ENCODE peak calls at places on chromosomes 2 and 18, in nine cellular contexts. C is PC-3; M is activated effector memory CD4-positive, alpha-beta T cell treated with anti-CD3 and anti-CD28 coated beads, Interleukin-2, amount 50 U/mL, for 16 hours; F is right cardiac atrium; D is ascending aorta; Z is stimulated activated CD8-positive, alpha-beta memory T cell treated with anti-CD3 and anti-CD28 coated beads, Interleukin-2, amount 100 ng/mL, for 1 hour; B is iris pigment epithelial cell; R is activated CD4-positive, alpha-beta T cell treated with anti-CD3 and anti-CD28 coated beads for 24 hours; V is natural killer cell. I is an unnamed sample.

GRCh38 chr2:67342394-67342793 is 54.7 kb upstream of the ETAA1 start:
- DNase-seq in C (no peak), M (no peak), F (no peak), D (no peak), Z (no peak), B (no peak), R (no peak), V (no peak), I (no peak)

GRCh38 chr2:145484443-145485086 is 964.6 kb upstream of the ZEB2 start:
- DNase-seq in C (peak), M (no peak), F (no peak), D (no peak), Z (no peak), B (peak), R (no peak), V (no peak), I (no peak)

GRCh38 chr2:219851801-219852481 is 224.5 kb downstream of the SLC4A3 start:
- DNase-seq in C (peak), M (no peak), F (no peak), D (no peak), Z (no peak), B (peak), R (no peak), V (no peak), I (no peak)

GRCh38 chr18:65091737-65092329 is 659.0 kb upstream of the CDH7 start:
- DNase-seq in C (peak), M (no peak), F (no peak), D (no peak), Z (no peak), B (peak), R (no peak), V (no peak), I (no peak)

GRCh38 chr2:37080674-37081073 is 3.5 kb downstream of the HEATR5B start:
- DNase-seq in C (no peak), M (no peak), F (no peak), D (no peak), Z (no peak), B (no peak), R (no peak), V (no peak), I (no peak)

GRCh38 chr2:108268001-108268400 is 20.7 kb upstream of the SULT1C2 start:
- DNase-seq in C (peak), M (no peak), F (no peak), D (no peak), Z (no peak), B (peak), R (no peak), V (no peak), I (no peak)

GRCh38 chr18:11794195-11794594 is 57.0 kb upstream of the CHMP1B start:
- DNase-seq in C (no peak), M (no peak), F (no peak), D (no peak), Z (no peak), B (no peak), R (no peak), V (no peak), I (no peak)

GRCh38 chr2:170282851-170283250 is 104.9 kb downstream of the MYO3B start:
- DNase-seq in C (no peak), M (no peak), F (no peak), D (no peak), Z (no peak), B (no peak), R (no peak), V (no peak), I (no peak)

GRCh38 chr2:240791821-240792657 is 28.0 kb downstream of the KIF1A start:
- DNase-seq in C (no peak), M (peak), F (no peak), D (no peak), Z (no peak), B (no peak), R (no peak), V (no peak), I (peak)

GRCh38 chr18:66874812-66875474 is 271.1 kb upstream of the CDH19 start:
- DNase-seq in C (no peak), M (no peak), F (no peak), D (no peak), Z (no peak), B (no peak), R (no peak), V (no peak), I (no peak)

GRCh38 chr2:213004197-213004821 is 147.1 kb downstream of the IKZF2 start:
- DNase-seq in C (no peak), M (no peak), F (no peak), D (no peak), Z (no peak), B (peak), R (no peak), V (no peak), I (no peak)

GRCh38 chr18:51039138-51040112 is 9.4 kb downstream of the SMAD4 start:
- DNase-seq in C (no peak), M (no peak), F (no peak), D (no peak), Z (no peak), B (peak), R (no peak), V (no peak), I (no peak)

GRCh38 chr18:77098554-77099174 is 33.9 kb downstream of the MBP start:
- DNase-seq in C (no peak), M (no peak), F (peak), D (no peak), Z (no peak), B (no peak), R (no peak), V (no peak), I (no peak)

GRCh38 chr18:34886162-34886561 is 155.1 kb upstream of the MAPRE2 start:
- DNase-seq in C (no peak), M (no peak), F (no peak), D (no peak), Z (no peak), B (no peak), R (no peak), V (no peak), I (no peak)

GRCh38 chr2:64025741-64026140 is 6.5 kb upstream of the VPS54 start:
- DNase-seq in C (no peak), M (no peak), F (no peak), D (no peak), Z (no peak), B (no peak), R (no peak), V (no peak), I (no peak)

GRCh38 chr2:238169708-238170251 is 11.0 kb downstream of the ERFE start:
- DNase-seq in C (peak), M (no peak), F (no peak), D (no peak), Z (no peak), B (peak), R (no peak), V (no peak), I (no peak)

GRCh38 chr2:177334940-177335543 is 57.5 kb upstream of the AGPS start:
- DNase-seq in C (peak), M (no peak), F (no peak), D (no peak), Z (no peak), B (no peak), R (no peak), V (no peak), I (peak)

GRCh38 chr2:237471457-237472186 is 15.4 kb upstream of the MLPH start:
- DNase-seq in C (peak), M (peak), F (peak), D (no peak), Z (no peak), B (peak), R (peak), V (no peak), I (no peak)

GRCh38 chr2:207970825-207971142 is 54.5 kb downstream of the PLEKHM3 start:
- DNase-seq in C (no peak), M (no peak), F (no peak), D (no peak), Z (no peak), B (no peak), R (no peak), V (no peak), I (no peak)

GRCh38 chr2:26144953-26145680 is 27.8 kb upstream of the GAREM2 start:
- DNase-seq in C (peak), M (peak), F (peak), D (no peak), Z (peak), B (peak), R (peak), V (peak), I (no peak)

GRCh38 chr2:8587920-8588830 is 93.7 kb upstream of the ID2 start:
- DNase-seq in C (no peak), M (peak), F (no peak), D (no peak), Z (no peak), B (no peak), R (no peak), V (no peak), I (no peak)

GRCh38 chr2:28377201-28377816 is 15.3 kb upstream of the FOSL2 start:
- DNase-seq in C (no peak), M (no peak), F (peak), D (no peak), Z (no peak), B (no peak), R (no peak), V (no peak), I (no peak)

GRCh38 chr2:201696151-201696659 is 2.2 kb downstream of the MPP4 start:
- DNase-seq in C (peak), M (no peak), F (no peak), D (no peak), Z (no peak), B (peak), R (no peak), V (no peak), I (no peak)

GRCh38 chr18:48922801-48923730 is 27.7 kb downstream of the SMAD7 start:
- DNase-seq in C (peak), M (peak), F (peak), D (no peak), Z (no peak), B (peak), R (no peak), V (no peak), I (no peak)

GRCh38 chr2:237603718-237604362 is 13.3 kb upstream of the RAB17 start:
- DNase-seq in C (peak), M (peak), F (peak), D (no peak), Z (peak), B (peak), R (no peak), V (peak), I (no peak)

GRCh38 chr2:96848264-96848663 is 4.4 kb upstream of the ANKRD23 start:
- DNase-seq in C (no peak), M (no peak), F (peak), D (no peak), Z (no peak), B (no peak), R (no peak), V (no peak), I (no peak)

GRCh38 chr2:122539311-122539710 is 783.9 kb downstream of the TSN start:
- DNase-seq in C (no peak), M (no peak), F (no peak), D (no peak), Z (no peak), B (no peak), R (no peak), V (no peak), I (no peak)

GRCh38 chr2:14941151-14941631 is 308.7 kb downstream of the LRATD1 start:
- DNase-seq in C (no peak), M (no peak), F (peak), D (no peak), Z (no peak), B (no peak), R (no peak), V (no peak), I (no peak)

GRCh38 chr2:187575081-187576067 is 21.1 kb upstream of the TFPI start:
- DNase-seq in C (peak), M (no peak), F (no peak), D (no peak), Z (no peak), B (peak), R (no peak), V (no peak), I (no peak)

GRCh38 chr18:35095983-35096676 is 54.9 kb downstream of the MAPRE2 start:
- DNase-seq in C (no peak), M (no peak), F (no peak), D (no peak), Z (no peak), B (peak), R (no peak), V (no peak), I (no peak)

GRCh38 chr18:10456718-10457499 is 2.5 kb downstream of the APCDD1 start:
- DNase-seq in C (no peak), M (no peak), F (no peak), D (no peak), Z (no peak), B (no peak), R (no peak), V (no peak), I (no peak)

GRCh38 chr2:196336715-196337617 is 165.6 kb upstream of the STK17B start:
- DNase-seq in C (peak), M (peak), F (no peak), D (no peak), Z (no peak), B (peak), R (peak), V (no peak), I (no peak)